ENCODE peak calls at places on chromosomes 6 and 20, in eight cellular contexts. One of them, this sample, is unnamed.

GRCh38 chr6:57261896-57262295 is 39.8 kb upstream of the RAB23 start:
- DNase-seq in GM06990: no peak
- DNase-seq in foreskin fibroblast: no peak
- DNase-seq in psoas muscle: no peak
- DNase-seq in mammary epithelial cell: no peak
- DNase-seq in cardiac fibroblast: peak
- DNase-seq in astrocyte of the spinal cord: peak
- DNase-seq in A673: no peak
- DNase-seq in this sample: no peak

GRCh38 chr6:155265843-155266535 is 2.2 kb downstream of the CLDN20 start:
- DNase-seq in GM06990: no peak
- DNase-seq in foreskin fibroblast: no peak
- DNase-seq in psoas muscle: no peak
- DNase-seq in mammary epithelial cell: no peak
- DNase-seq in cardiac fibroblast: no peak
- DNase-seq in astrocyte of the spinal cord: no peak
- DNase-seq in A673: no peak
- DNase-seq in this sample: no peak

GRCh38 chr6:170048615-170049256 is 242.1 kb downstream of the DLL1 start:
- DNase-seq in GM06990: no peak
- DNase-seq in foreskin fibroblast: peak
- DNase-seq in psoas muscle: peak
- DNase-seq in mammary epithelial cell: no peak
- DNase-seq in cardiac fibroblast: no peak
- DNase-seq in astrocyte of the spinal cord: no peak
- DNase-seq in A673: no peak
- DNase-seq in this sample: no peak

GRCh38 chr20:5135363-5136012 is 8.7 kb downstream of the CDS2 start:
- DNase-seq in GM06990: no peak
- DNase-seq in foreskin fibroblast: no peak
- DNase-seq in psoas muscle: no peak
- DNase-seq in mammary epithelial cell: no peak
- DNase-seq in cardiac fibroblast: no peak
- DNase-seq in astrocyte of the spinal cord: no peak
- DNase-seq in A673: peak
- DNase-seq in this sample: no peak

GRCh38 chr20:42046686-42047085 is 428.5 kb upstream of the CHD6 start:
- DNase-seq in GM06990: no peak
- DNase-seq in foreskin fibroblast: no peak
- DNase-seq in psoas muscle: no peak
- DNase-seq in mammary epithelial cell: no peak
- DNase-seq in cardiac fibroblast: no peak
- DNase-seq in astrocyte of the spinal cord: no peak
- DNase-seq in A673: no peak
- DNase-seq in this sample: no peak

GRCh38 chr6:163565140-163565539 is 150.6 kb downstream of the QKI start:
- DNase-seq in GM06990: no peak
- DNase-seq in foreskin fibroblast: no peak
- DNase-seq in psoas muscle: no peak
- DNase-seq in mammary epithelial cell: no peak
- DNase-seq in cardiac fibroblast: peak
- DNase-seq in astrocyte of the spinal cord: peak
- DNase-seq in A673: no peak
- DNase-seq in this sample: no peak

GRCh38 chr6:12414096-12414675 is 124.0 kb downstream of the EDN1 start:
- DNase-seq in GM06990: no peak
- DNase-seq in foreskin fibroblast: no peak
- DNase-seq in psoas muscle: no peak
- DNase-seq in mammary epithelial cell: no peak
- DNase-seq in cardiac fibroblast: peak
- DNase-seq in astrocyte of the spinal cord: no peak
- DNase-seq in A673: no peak
- DNase-seq in this sample: no peak

GRCh38 chr20:61253264-61253639 is 1.2 kb downstream of the CDH4 start:
- DNase-seq in GM06990: no peak
- DNase-seq in foreskin fibroblast: peak
- DNase-seq in psoas muscle: no peak
- DNase-seq in mammary epithelial cell: no peak
- DNase-seq in cardiac fibroblast: peak
- DNase-seq in astrocyte of the spinal cord: peak
- DNase-seq in A673: peak
- DNase-seq in this sample: no peak

GRCh38 chr6:152748843-152749242 is 1.8 kb upstream of the VIP start:
- DNase-seq in GM06990: peak
- DNase-seq in foreskin fibroblast: no peak
- DNase-seq in psoas muscle: no peak
- DNase-seq in mammary epithelial cell: no peak
- DNase-seq in cardiac fibroblast: peak
- DNase-seq in astrocyte of the spinal cord: peak
- DNase-seq in A673: peak
- DNase-seq in this sample: no peak

GRCh38 chr6:152749336-152749735 is 1.3 kb upstream of the VIP start:
- DNase-seq in GM06990: no peak
- DNase-seq in foreskin fibroblast: no peak
- DNase-seq in psoas muscle: no peak
- DNase-seq in mammary epithelial cell: no peak
- DNase-seq in cardiac fibroblast: no peak
- DNase-seq in astrocyte of the spinal cord: no peak
- DNase-seq in A673: no peak
- DNase-seq in this sample: no peak

GRCh38 chr6:152745509-152746171 is 5.0 kb upstream of the VIP start:
- DNase-seq in GM06990: no peak
- DNase-seq in foreskin fibroblast: no peak
- DNase-seq in psoas muscle: no peak
- DNase-seq in mammary epithelial cell: no peak
- DNase-seq in cardiac fibroblast: no peak
- DNase-seq in astrocyte of the spinal cord: peak
- DNase-seq in A673: no peak
- DNase-seq in this sample: no peak

GRCh38 chr6:152750694-152751093 is at the start of gene VIP:
- DNase-seq in GM06990: no peak
- DNase-seq in foreskin fibroblast: no peak
- DNase-seq in psoas muscle: no peak
- DNase-seq in mammary epithelial cell: peak
- DNase-seq in cardiac fibroblast: peak
- DNase-seq in astrocyte of the spinal cord: peak
- DNase-seq in A673: peak
- DNase-seq in this sample: peak

DNA sequence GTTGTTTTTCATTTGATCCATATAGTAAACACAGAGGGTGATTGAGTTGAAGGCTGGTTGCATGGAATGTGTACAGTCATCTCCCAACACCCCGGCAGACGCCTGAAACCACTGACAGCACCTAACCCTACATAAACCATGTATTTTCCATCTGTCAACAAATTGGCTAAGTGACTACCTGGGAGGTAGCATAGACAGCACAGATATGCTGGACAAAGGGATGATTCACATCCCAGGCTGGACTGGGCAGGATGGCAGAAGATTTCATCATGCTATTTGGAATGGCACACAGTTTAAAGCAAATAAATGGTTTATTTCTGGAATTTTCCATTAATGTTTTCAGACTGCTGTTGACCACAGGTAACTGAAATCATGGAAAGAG is 4.4 kb upstream of the VIP start:
- DNase-seq in GM06990: no peak
- DNase-seq in foreskin fibroblast: peak
- DNase-seq in psoas muscle: no peak
- DNase-seq in mammary epithelial cell: peak
- DNase-seq in cardiac fibroblast: peak
- DNase-seq in astrocyte of the spinal cord: peak
- DNase-seq in A673: no peak
- DNase-seq in this sample: no peak
- TF ChIP-seq CTCF in GM06990: no peak
- TF ChIP-seq CTCF in foreskin fibroblast: no peak
- TF ChIP-seq CTCF in psoas muscle: no peak
- TF ChIP-seq CTCF in mammary epithelial cell: no peak
- TF ChIP-seq CTCF in cardiac fibroblast: no peak
- TF ChIP-seq CTCF in astrocyte of the spinal cord: no peak
- TF ChIP-seq CTCF in A673: no peak
- TF ChIP-seq CTCF in this sample: no peak

GRCh38 chr20:56629464-56630085 is 469 bp downstream of the TFAP2C start:
- DNase-seq in GM06990: peak
- DNase-seq in foreskin fibroblast: no peak
- DNase-seq in psoas muscle: no peak
- DNase-seq in mammary epithelial cell: no peak
- DNase-seq in cardiac fibroblast: no peak
- DNase-seq in astrocyte of the spinal cord: no peak
- DNase-seq in A673: no peak
- DNase-seq in this sample: no peak

GRCh38 chr20:56631318-56631989 is 2.3 kb downstream of the TFAP2C start:
- DNase-seq in GM06990: no peak
- DNase-seq in foreskin fibroblast: no peak
- DNase-seq in psoas muscle: no peak
- DNase-seq in mammary epithelial cell: peak
- DNase-seq in cardiac fibroblast: no peak
- DNase-seq in astrocyte of the spinal cord: no peak
- DNase-seq in A673: no peak
- DNase-seq in this sample: no peak

GRCh38 chr20:56630086-56630493 is 984 bp downstream of the TFAP2C start:
- DNase-seq in GM06990: peak
- DNase-seq in foreskin fibroblast: peak
- DNase-seq in psoas muscle: no peak
- DNase-seq in mammary epithelial cell: peak
- DNase-seq in cardiac fibroblast: no peak
- DNase-seq in astrocyte of the spinal cord: peak
- DNase-seq in A673: peak
- DNase-seq in this sample: no peak

GRCh38 chr20:56631990-56632327 is 2.9 kb downstream of the TFAP2C start:
- DNase-seq in GM06990: no peak
- DNase-seq in foreskin fibroblast: no peak
- DNase-seq in psoas muscle: no peak
- DNase-seq in mammary epithelial cell: peak
- DNase-seq in cardiac fibroblast: no peak
- DNase-seq in astrocyte of the spinal cord: no peak
- DNase-seq in A673: no peak
- DNase-seq in this sample: no peak

DNA sequence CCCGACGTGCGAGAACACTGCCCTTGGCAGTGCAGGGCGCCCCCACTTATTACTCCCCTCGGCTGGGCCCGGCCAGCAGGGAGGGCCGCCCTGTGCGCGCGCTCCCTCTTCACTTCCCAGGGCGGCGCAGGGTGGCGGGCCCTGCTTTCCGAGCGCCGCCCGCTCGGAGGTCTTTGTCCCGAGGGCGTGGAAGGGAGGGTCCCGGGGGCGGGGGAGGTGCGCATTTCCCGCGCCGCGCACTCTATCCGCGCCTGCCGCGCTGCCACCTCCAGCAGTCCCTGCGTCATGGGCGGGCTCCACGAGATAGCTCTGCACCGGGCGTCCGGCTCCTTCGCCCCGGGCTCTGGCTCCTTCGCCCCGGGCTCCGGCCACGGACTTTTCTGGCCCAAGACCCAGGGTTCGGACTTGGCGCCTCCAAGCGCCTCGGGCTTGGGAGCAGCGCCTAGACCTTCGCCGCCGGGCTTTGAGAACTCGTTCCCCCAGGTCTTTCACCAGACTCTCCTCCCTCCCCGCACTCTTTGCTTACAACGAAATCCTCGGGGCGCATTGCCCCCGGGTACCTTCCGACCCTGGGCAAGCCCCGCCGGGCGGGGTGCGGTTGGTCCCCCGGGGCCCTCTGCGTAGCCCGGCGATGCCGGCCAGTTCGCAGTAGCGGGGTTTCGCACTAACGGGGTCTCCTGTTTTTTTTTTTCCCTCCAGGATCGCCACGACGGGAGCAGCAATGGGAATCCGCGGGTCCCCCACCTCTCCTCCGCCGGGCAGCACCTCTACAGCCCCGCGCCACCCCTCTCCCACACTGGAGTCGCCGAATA is 1.6 kb downstream of the TFAP2C start:
- DNase-seq in GM06990: peak
- DNase-seq in foreskin fibroblast: peak
- DNase-seq in psoas muscle: no peak
- DNase-seq in mammary epithelial cell: peak
- DNase-seq in cardiac fibroblast: no peak
- DNase-seq in astrocyte of the spinal cord: peak
- DNase-seq in A673: no peak
- DNase-seq in this sample: no peak
- H3K4me3 ChIP-seq in GM06990: no peak
- H3K4me3 ChIP-seq in foreskin fibroblast: peak
- H3K4me3 ChIP-seq in psoas muscle: peak
- H3K4me3 ChIP-seq in mammary epithelial cell: peak
- H3K4me3 ChIP-seq in cardiac fibroblast: no peak
- H3K4me3 ChIP-seq in astrocyte of the spinal cord: peak
- H3K4me3 ChIP-seq in A673: peak
- H3K4me3 ChIP-seq in this sample: peak

GRCh38 chr6:63530984-63531383 is 41.3 kb upstream of the LOC128125822 start:
- DNase-seq in GM06990: no peak
- DNase-seq in foreskin fibroblast: no peak
- DNase-seq in psoas muscle: no peak
- DNase-seq in mammary epithelial cell: no peak
- DNase-seq in cardiac fibroblast: no peak
- DNase-seq in astrocyte of the spinal cord: no peak
- DNase-seq in A673: no peak
- DNase-seq in this sample: no peak
- TF ChIP-seq CTCF in GM06990: no peak
- TF ChIP-seq CTCF in foreskin fibroblast: no peak
- TF ChIP-seq CTCF in psoas muscle: no peak
- TF ChIP-seq CTCF in mammary epithelial cell: no peak
- TF ChIP-seq CTCF in cardiac fibroblast: no peak
- TF ChIP-seq CTCF in astrocyte of the spinal cord: no peak
- TF ChIP-seq CTCF in A673: no peak
- TF ChIP-seq CTCF in this sample: no peak

GRCh38 chr6:157821342-157822033 is 1.6 kb upstream of the SNX9 start:
- DNase-seq in GM06990: no peak
- DNase-seq in foreskin fibroblast: no peak
- DNase-seq in psoas muscle: no peak
- DNase-seq in mammary epithelial cell: no peak
- DNase-seq in cardiac fibroblast: peak
- DNase-seq in astrocyte of the spinal cord: no peak
- DNase-seq in A673: no peak
- DNase-seq in this sample: no peak

GRCh38 chr6:157822221-157823000 is 635 bp upstream of the SNX9 start:
- DNase-seq in GM06990: no peak
- DNase-seq in foreskin fibroblast: no peak
- DNase-seq in psoas muscle: peak
- DNase-seq in mammary epithelial cell: no peak
- DNase-seq in cardiac fibroblast: peak
- DNase-seq in astrocyte of the spinal cord: no peak
- DNase-seq in A673: no peak
- DNase-seq in this sample: no peak

GRCh38 chr6:157823523-157824370 is 701 bp downstream of the SNX9 start:
- DNase-seq in GM06990: peak
- DNase-seq in foreskin fibroblast: peak
- DNase-seq in psoas muscle: peak
- DNase-seq in mammary epithelial cell: peak
- DNase-seq in cardiac fibroblast: peak
- DNase-seq in astrocyte of the spinal cord: peak
- DNase-seq in A673: peak
- DNase-seq in this sample: no peak

GRCh38 chr6:157825243-157825904 is 2.3 kb downstream of the SNX9 start:
- DNase-seq in GM06990: no peak
- DNase-seq in foreskin fibroblast: no peak
- DNase-seq in psoas muscle: no peak
- DNase-seq in mammary epithelial cell: no peak
- DNase-seq in cardiac fibroblast: peak
- DNase-seq in astrocyte of the spinal cord: peak
- DNase-seq in A673: no peak
- DNase-seq in this sample: no peak

DNA sequence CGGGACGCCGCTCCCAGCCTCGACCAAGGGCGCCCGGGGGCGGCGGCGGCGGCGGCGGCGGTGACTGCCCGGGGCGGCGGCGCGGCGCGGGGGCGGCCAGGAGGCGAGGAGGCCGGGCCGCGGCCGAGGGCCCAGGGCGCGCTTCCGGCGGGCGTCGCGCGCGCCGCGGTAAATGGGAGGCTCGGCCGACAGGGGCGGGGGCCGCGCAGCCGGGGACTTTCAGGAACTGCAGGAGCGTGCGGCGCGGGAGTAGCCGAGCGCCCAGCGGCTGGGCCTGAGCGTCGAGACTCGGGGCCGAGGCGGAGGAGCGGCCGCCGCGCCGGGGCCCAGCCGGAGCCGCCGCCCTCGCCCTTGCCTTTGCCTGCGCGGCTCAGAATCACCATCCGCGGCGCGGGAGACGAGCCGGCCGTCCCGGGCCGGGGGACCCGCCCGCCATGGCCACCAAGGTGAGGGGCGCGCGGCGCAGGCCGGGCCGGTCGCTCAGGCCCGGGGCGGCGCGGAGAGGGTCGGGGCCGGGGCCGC is at the start of gene SNX9:
- DNase-seq in GM06990: peak
- DNase-seq in foreskin fibroblast: peak
- DNase-seq in psoas muscle: peak
- DNase-seq in mammary epithelial cell: peak
- DNase-seq in cardiac fibroblast: peak
- DNase-seq in astrocyte of the spinal cord: peak
- DNase-seq in A673: peak
- DNase-seq in this sample: no peak
- H3K4me3 ChIP-seq in GM06990: peak
- H3K4me3 ChIP-seq in foreskin fibroblast: peak
- H3K4me3 ChIP-seq in psoas muscle: peak
- H3K4me3 ChIP-seq in mammary epithelial cell: peak
- H3K4me3 ChIP-seq in cardiac fibroblast: peak
- H3K4me3 ChIP-seq in astrocyte of the spinal cord: peak
- H3K4me3 ChIP-seq in A673: peak
- H3K4me3 ChIP-seq in this sample: peak